ENCODE peak calls at places on chromosome 11, in seven cellular contexts. One of them, this sample, is unnamed.
A peak's percentile ranks its signal among the peaks of the same experiment; 100 is the strongest.

GRCh38 chr11:129987950-129988349 is 14.7 kb downstream of the PRDM10 start:
- DNase-seq in stomach: no peak
- DNase-seq in adrenal gland: no peak
- DNase-seq in right lobe of liver: no peak
- DNase-seq in gastrocnemius medialis: no peak
- DNase-seq in endothelial cell of umbilical vein: no peak
- DNase-seq in IMR-90: no peak
- DNase-seq in this sample: no peak

GRCh38 chr11:697811-698311 is 2.2 kb downstream of the TMEM80 start:
- DNase-seq in stomach: no peak
- DNase-seq in adrenal gland: no peak
- DNase-seq in right lobe of liver: no peak
- DNase-seq in gastrocnemius medialis: no peak
- DNase-seq in endothelial cell of umbilical vein: no peak
- DNase-seq in IMR-90: peak; percentile 76
- DNase-seq in this sample: no peak

GRCh38 chr11:91624021-91624420 is 600.6 kb upstream of the FAT3 start:
- DNase-seq in stomach: no peak
- DNase-seq in adrenal gland: no peak
- DNase-seq in right lobe of liver: no peak
- DNase-seq in gastrocnemius medialis: no peak
- DNase-seq in endothelial cell of umbilical vein: no peak
- DNase-seq in IMR-90: no peak
- DNase-seq in this sample: no peak

GRCh38 chr11:75760710-75761493 is 7.7 kb upstream of the DGAT2 start:
- DNase-seq in stomach: no peak
- DNase-seq in adrenal gland: no peak
- DNase-seq in right lobe of liver: no peak
- DNase-seq in gastrocnemius medialis: no peak
- DNase-seq in endothelial cell of umbilical vein: peak; percentile 44
- DNase-seq in IMR-90: peak; percentile 82
- DNase-seq in this sample: no peak

GRCh38 chr11:130638048-130638447 is 189.6 kb downstream of the ADAMTS15 start:
- DNase-seq in stomach: no peak
- DNase-seq in adrenal gland: no peak
- DNase-seq in right lobe of liver: no peak
- DNase-seq in gastrocnemius medialis: no peak
- DNase-seq in endothelial cell of umbilical vein: no peak
- DNase-seq in IMR-90: no peak
- DNase-seq in this sample: no peak

GRCh38 chr11:20671856-20672546 is 2.6 kb downstream of the NELL1 start:
- DNase-seq in stomach: no peak
- DNase-seq in adrenal gland: no peak
- DNase-seq in right lobe of liver: no peak
- DNase-seq in gastrocnemius medialis: no peak
- DNase-seq in endothelial cell of umbilical vein: no peak
- DNase-seq in IMR-90: no peak
- DNase-seq in this sample: no peak

GRCh38 chr11:113316251-113316650 is 1.9 kb downstream of the TTC12 start:
- DNase-seq in stomach: no peak
- DNase-seq in adrenal gland: no peak
- DNase-seq in right lobe of liver: no peak
- DNase-seq in gastrocnemius medialis: no peak
- DNase-seq in endothelial cell of umbilical vein: no peak
- DNase-seq in IMR-90: no peak
- DNase-seq in this sample: no peak

GRCh38 chr11:46345131-46345597 is 2.1 kb upstream of the DGKZ start:
- DNase-seq in stomach: no peak
- DNase-seq in adrenal gland: peak; percentile 49
- DNase-seq in right lobe of liver: peak; percentile 78
- DNase-seq in gastrocnemius medialis: no peak
- DNase-seq in endothelial cell of umbilical vein: peak; percentile 54
- DNase-seq in IMR-90: no peak
- DNase-seq in this sample: no peak

GRCh38 chr11:4577761-4578160 is 3.8 kb upstream of the OR52I2 start:
- DNase-seq in stomach: no peak
- DNase-seq in adrenal gland: no peak
- DNase-seq in right lobe of liver: no peak
- DNase-seq in gastrocnemius medialis: no peak
- DNase-seq in endothelial cell of umbilical vein: no peak
- DNase-seq in IMR-90: no peak
- DNase-seq in this sample: no peak

GRCh38 chr11:129888451-129888850 is 6.9 kb downstream of the NFRKB start:
- DNase-seq in stomach: no peak
- DNase-seq in adrenal gland: no peak
- DNase-seq in right lobe of liver: no peak
- DNase-seq in gastrocnemius medialis: no peak
- DNase-seq in endothelial cell of umbilical vein: no peak
- DNase-seq in IMR-90: no peak
- DNase-seq in this sample: no peak

GRCh38 chr11:116862101-116862637 is 24.7 kb upstream of the APOA1 start:
- DNase-seq in stomach: no peak
- DNase-seq in adrenal gland: no peak
- DNase-seq in right lobe of liver: no peak
- DNase-seq in gastrocnemius medialis: no peak
- DNase-seq in endothelial cell of umbilical vein: no peak
- DNase-seq in IMR-90: no peak
- DNase-seq in this sample: no peak

GRCh38 chr11:129278586-129279319 is 86.6 kb upstream of the ARHGAP32 start:
- DNase-seq in stomach: no peak
- DNase-seq in adrenal gland: peak; percentile 33
- DNase-seq in right lobe of liver: peak; percentile 56
- DNase-seq in gastrocnemius medialis: no peak
- DNase-seq in endothelial cell of umbilical vein: no peak
- DNase-seq in IMR-90: no peak
- DNase-seq in this sample: peak; percentile 26

GRCh38 chr11:2138436-2139117 is 612 bp downstream of the IGF2 start:
- DNase-seq in stomach: no peak
- DNase-seq in adrenal gland: no peak
- DNase-seq in right lobe of liver: peak; percentile 51
- DNase-seq in gastrocnemius medialis: no peak
- DNase-seq in endothelial cell of umbilical vein: no peak
- DNase-seq in IMR-90: no peak
- DNase-seq in this sample: no peak

GRCh38 chr11:64372802-64373597 is 14.0 kb downstream of the RPS6KA4 start:
- DNase-seq in stomach: no peak
- DNase-seq in adrenal gland: no peak
- DNase-seq in right lobe of liver: no peak
- DNase-seq in gastrocnemius medialis: no peak
- DNase-seq in endothelial cell of umbilical vein: no peak
- DNase-seq in IMR-90: no peak
- DNase-seq in this sample: no peak

GRCh38 chr11:86671386-86672006 is 920 bp downstream of the ME3 start:
- DNase-seq in stomach: peak; percentile 56
- DNase-seq in adrenal gland: peak; percentile 75
- DNase-seq in right lobe of liver: peak; percentile 81
- DNase-seq in gastrocnemius medialis: peak; percentile 53
- DNase-seq in endothelial cell of umbilical vein: peak; percentile 45
- DNase-seq in IMR-90: no peak
- DNase-seq in this sample: peak; percentile 64

GRCh38 chr11:121292503-121293275 is at the start of gene SC5D:
- DNase-seq in stomach: peak; percentile 96
- DNase-seq in adrenal gland: peak; percentile 96
- DNase-seq in right lobe of liver: peak; percentile 98
- DNase-seq in gastrocnemius medialis: peak; percentile 91
- DNase-seq in endothelial cell of umbilical vein: peak; percentile 94
- DNase-seq in IMR-90: peak; percentile 90
- DNase-seq in this sample: peak; percentile 96
- TF ChIP-seq CTCF in stomach: no peak
- TF ChIP-seq CTCF in adrenal gland: no peak
- TF ChIP-seq CTCF in right lobe of liver: no peak
- TF ChIP-seq CTCF in gastrocnemius medialis: no peak
- TF ChIP-seq CTCF in endothelial cell of umbilical vein: no peak
- TF ChIP-seq CTCF in IMR-90: no peak
- TF ChIP-seq CTCF in this sample: no peak

GRCh38 chr11:44573333-44573732 is 7.9 kb downstream of the CD82 start:
- DNase-seq in stomach: no peak
- DNase-seq in adrenal gland: no peak
- DNase-seq in right lobe of liver: no peak
- DNase-seq in gastrocnemius medialis: no peak
- DNase-seq in endothelial cell of umbilical vein: no peak
- DNase-seq in IMR-90: peak; percentile 40
- DNase-seq in this sample: no peak
- H3K4me1 ChIP-seq in stomach: peaks cover 98% of the 10 kb centered on the region
- H3K4me1 ChIP-seq in adrenal gland: peaks cover 11% of the 10 kb centered on the region
- H3K4me1 ChIP-seq in right lobe of liver: no peaks in the 10 kb centered on the region
- H3K4me1 ChIP-seq in gastrocnemius medialis: peaks cover 19% of the 10 kb centered on the region
- H3K4me1 ChIP-seq in endothelial cell of umbilical vein: peaks cover 29% of the 10 kb centered on the region
- H3K4me1 ChIP-seq in IMR-90: peaks cover 50% of the 10 kb centered on the region
- H3K4me1 ChIP-seq in this sample: peaks cover 29% of the 10 kb centered on the region

GRCh38 chr11:34850339-34850738 is 65.8 kb downstream of the APIP start:
- DNase-seq in stomach: no peak
- DNase-seq in adrenal gland: no peak
- DNase-seq in right lobe of liver: no peak
- DNase-seq in gastrocnemius medialis: no peak
- DNase-seq in endothelial cell of umbilical vein: no peak
- DNase-seq in IMR-90: no peak
- DNase-seq in this sample: no peak
- TF ChIP-seq POLR2A in stomach: no peak
- TF ChIP-seq POLR2A in adrenal gland: no peak
- TF ChIP-seq POLR2A in right lobe of liver: no peak
- TF ChIP-seq POLR2A in gastrocnemius medialis: no peak
- TF ChIP-seq POLR2A in endothelial cell of umbilical vein: no peak
- TF ChIP-seq POLR2A in IMR-90: no peak
- TF ChIP-seq POLR2A in this sample: no peak

GRCh38 chr11:92735039-92735438 is 234.4 kb upstream of the MTNR1B start:
- DNase-seq in stomach: no peak
- DNase-seq in adrenal gland: no peak
- DNase-seq in right lobe of liver: no peak
- DNase-seq in gastrocnemius medialis: no peak
- DNase-seq in endothelial cell of umbilical vein: no peak
- DNase-seq in IMR-90: no peak
- DNase-seq in this sample: no peak
- TF ChIP-seq CTCF in stomach: no peak
- TF ChIP-seq CTCF in adrenal gland: no peak
- TF ChIP-seq CTCF in right lobe of liver: peak; percentile 16
- TF ChIP-seq CTCF in gastrocnemius medialis: no peak
- TF ChIP-seq CTCF in endothelial cell of umbilical vein: no peak
- TF ChIP-seq CTCF in IMR-90: peak; percentile 12
- TF ChIP-seq CTCF in this sample: no peak

GRCh38 chr11:72634016-72634415 is 40.2 kb downstream of the PDE2A start:
- DNase-seq in stomach: no peak
- DNase-seq in adrenal gland: no peak
- DNase-seq in right lobe of liver: no peak
- DNase-seq in gastrocnemius medialis: no peak
- DNase-seq in endothelial cell of umbilical vein: no peak
- DNase-seq in IMR-90: no peak
- DNase-seq in this sample: no peak
- H3K4me1 ChIP-seq in stomach: peaks cover 56% of the 10 kb centered on the region
- H3K4me1 ChIP-seq in adrenal gland: peaks cover 6% of the 10 kb centered on the region
- H3K4me1 ChIP-seq in right lobe of liver: no peaks in the 10 kb centered on the region
- H3K4me1 ChIP-seq in gastrocnemius medialis: peaks cover 65% of the 10 kb centered on the region
- H3K4me1 ChIP-seq in endothelial cell of umbilical vein: peaks cover 48% of the 10 kb centered on the region
- H3K4me1 ChIP-seq in IMR-90: no peaks in the 10 kb centered on the region
- H3K4me1 ChIP-seq in this sample: peaks cover 11% of the 10 kb centered on the region

This sample was measured in body of pancreas.